ENCODE peak calls at places on chromosome 13, in seven cellular contexts. O is heart left ventricle; L is effector memory CD4-positive, alpha-beta T cell; M is PC-3; S is stomach; K is heart right ventricle; D is uterus. N is an unnamed sample. For H3K9me3, the result is how much of the 10 kb centered on the place peaks cover.

GRCh38 chr13:110309661-110310524 is 2.8 kb downstream of the COL4A2 start:
- DNase-seq in O (no peak), L (no peak), M (no peak), S (no peak), K (no peak), D (no peak), N (no peak)

GRCh38 chr13:100138859-100139491 is 50.1 kb downstream of the PCCA start:
- DNase-seq in O (no peak), L (no peak), M (no peak), S (no peak), K (no peak), D (no peak), N (no peak)

GRCh38 chr13:30256713-30257432 is 50.5 kb downstream of the KATNAL1 start:
- DNase-seq in O (no peak), L (no peak), M (no peak), S (no peak), K (no peak), D (no peak), N (no peak)

GRCh38 chr13:26561636-26562537 is 4.4 kb downstream of the WASF3 start:
- DNase-seq in O (no peak), L (no peak), M (no peak), S (no peak), K (no peak), D (no peak), N (no peak)

GRCh38 chr13:42486711-42487198 is 87.2 kb upstream of the TNFSF11 start:
- DNase-seq in O (no peak), L (no peak), M (peak), S (no peak), K (no peak), D (no peak), N (peak)

GRCh38 chr13:21849323-21849722 is 178.4 kb downstream of the FGF9 start:
- DNase-seq in O (no peak), L (no peak), M (peak), S (no peak), K (no peak), D (no peak), N (peak)

GRCh38 chr13:76856141-76856571 is 30.0 kb downstream of the KCTD12 start:
- DNase-seq in O (no peak), L (no peak), M (peak), S (no peak), K (no peak), D (no peak), N (peak)

GRCh38 chr13:80235559-80236296 is 105.2 kb downstream of the SPRY2 start:
- DNase-seq in O (no peak), L (no peak), M (peak), S (no peak), K (no peak), D (no peak), N (no peak)

GRCh38 chr13:70708744-70709143 is 600.5 kb upstream of the KLHL1 start:
- DNase-seq in O (no peak), L (no peak), M (peak), S (no peak), K (no peak), D (no peak), N (no peak)

DNA sequence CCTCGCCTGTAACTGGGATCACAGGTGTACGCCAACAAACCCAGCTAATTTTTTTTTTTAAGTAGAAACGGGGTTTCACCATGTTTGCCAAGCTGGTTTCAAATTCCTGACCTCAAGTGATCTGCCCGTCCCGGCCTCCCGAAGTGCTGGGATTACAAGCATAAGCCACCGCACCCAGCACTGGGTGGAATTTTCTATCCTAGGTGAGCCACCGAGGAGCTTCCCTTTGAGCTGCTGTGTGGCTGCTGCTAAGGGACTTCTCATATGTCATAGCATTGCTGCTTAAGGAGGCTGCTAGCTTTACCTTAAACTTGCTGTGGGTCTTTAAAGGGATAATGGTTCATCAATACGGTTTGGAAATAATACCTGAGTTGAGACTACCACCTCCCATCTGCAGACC is 2.9 kb upstream of the AMER2 start:
- DNase-seq in O (no peak), L (no peak), M (no peak), S (no peak), K (no peak), D (no peak), N (no peak)
- H3K9me3 ChIP-seq in O (under half), L (under half), M (under half), S (under half), K (under half), D (under half), N (under half)

GRCh38 chr13:38072696-38073095 is 203.1 kb upstream of the TRPC4 start:
- DNase-seq in O (no peak), L (no peak), M (no peak), S (no peak), K (no peak), D (no peak), N (no peak)
- H3K9me3 ChIP-seq in O (under half), L (under half), M (under half), S (under half), K (under half), D (under half), N (under half)

GRCh38 chr13:19061278-19061677 is 120.3 kb downstream of the TUBA3C start:
- DNase-seq in O (no peak), L (no peak), M (no peak), S (no peak), K (no peak), D (no peak), N (no peak)

GRCh38 chr13:19062019-19062646 is 119.5 kb downstream of the TUBA3C start:
- DNase-seq in O (peak), L (no peak), M (no peak), S (no peak), K (no peak), D (no peak), N (no peak)

GRCh38 chr13:19058566-19058965 is 123.1 kb downstream of the TUBA3C start:
- DNase-seq in O (no peak), L (no peak), M (no peak), S (no peak), K (no peak), D (no peak), N (no peak)

GRCh38 chr13:19059016-19059780 is 122.4 kb downstream of the TUBA3C start:
- DNase-seq in O (peak), L (no peak), M (no peak), S (no peak), K (no peak), D (no peak), N (no peak)

DNA sequence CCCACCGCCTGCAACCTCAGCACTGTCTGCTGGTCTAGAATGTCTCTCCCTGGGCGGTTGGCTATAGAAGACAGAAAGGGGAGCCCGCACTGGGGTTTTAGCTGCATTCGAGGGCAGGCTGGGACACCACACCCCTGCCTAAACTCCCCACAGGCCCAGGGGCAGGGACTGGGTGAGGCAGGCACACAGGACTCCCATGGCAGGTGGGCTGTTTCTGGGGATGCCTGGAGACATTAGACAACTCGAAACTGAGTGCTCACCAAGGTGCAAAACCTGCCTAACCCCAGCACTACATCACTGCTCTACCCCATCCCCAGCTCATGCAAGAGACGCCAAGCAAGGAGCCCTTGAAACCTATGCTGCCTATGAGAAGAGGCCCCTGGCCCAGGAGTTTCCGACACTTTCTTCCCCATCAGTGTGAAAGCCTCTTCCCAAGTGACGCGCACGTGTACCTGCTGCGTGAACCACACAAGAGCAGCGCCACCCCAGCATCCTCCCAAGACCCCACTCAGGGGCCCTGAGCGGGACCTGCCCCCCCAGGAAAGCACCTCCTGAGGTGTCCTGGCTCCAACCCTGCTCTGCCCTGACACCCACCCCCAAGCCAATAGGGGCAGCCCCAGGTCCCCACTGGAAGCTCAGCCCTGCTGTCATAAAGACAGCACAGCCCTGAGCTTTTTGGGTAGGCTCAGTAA is 121.2 kb downstream of the TUBA3C start:
- DNase-seq in O (peak), L (no peak), M (no peak), S (no peak), K (no peak), D (no peak), N (no peak)
- H3K9me3 ChIP-seq in O (under half), L (under half), M (under half), S (half or more), K (under half), D (under half), N (under half)

GRCh38 chr13:18921063-18921462 is 260.6 kb downstream of the TUBA3C start:
- DNase-seq in O (no peak), L (no peak), M (no peak), S (no peak), K (no peak), D (no peak), N (no peak)
- H3K9me3 ChIP-seq in O (under half), L (under half), M (under half), S (under half), K (under half), D (under half), N (under half)

GRCh38 chr13:19161308-19161707 is 20.3 kb downstream of the TUBA3C start:
- DNase-seq in O (no peak), L (no peak), M (no peak), S (no peak), K (no peak), D (no peak), N (no peak)
- H3K9me3 ChIP-seq in O (under half), L (under half), M (under half), S (under half), K (under half), D (under half), N (under half)

GRCh38 chr13:98828614-98829013 is 76.1 kb upstream of the SLC15A1 start:
- DNase-seq in O (no peak), L (no peak), M (no peak), S (no peak), K (no peak), D (no peak), N (no peak)
- H3K9me3 ChIP-seq in O (under half), L (under half), M (under half), S (under half), K (under half), D (under half), N (under half)

DNA sequence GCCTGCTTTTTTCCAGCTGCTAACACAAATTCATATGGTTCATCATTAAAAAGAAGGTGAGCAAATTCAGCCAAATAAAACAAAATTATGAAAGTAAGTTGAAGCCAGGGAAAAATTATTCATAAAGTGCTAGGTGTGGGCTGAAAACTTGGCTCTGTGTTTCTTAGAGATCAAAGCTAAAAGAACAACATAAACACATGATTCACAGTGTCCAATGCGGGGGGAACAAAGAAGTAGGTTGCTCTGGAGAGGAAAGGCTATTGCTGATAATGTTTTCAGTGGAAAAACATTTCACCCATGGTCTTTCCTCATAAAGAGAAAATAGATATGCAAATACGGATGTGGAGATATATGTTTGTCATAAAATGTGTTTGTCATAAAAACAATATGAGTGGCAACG is 1691.5 kb upstream of the SLC10A2 start:
- DNase-seq in O (no peak), L (no peak), M (peak), S (no peak), K (no peak), D (no peak), N (no peak)
- H3K9me3 ChIP-seq in O (under half), L (under half), M (under half), S (under half), K (under half), D (under half), N (under half)

DNA sequence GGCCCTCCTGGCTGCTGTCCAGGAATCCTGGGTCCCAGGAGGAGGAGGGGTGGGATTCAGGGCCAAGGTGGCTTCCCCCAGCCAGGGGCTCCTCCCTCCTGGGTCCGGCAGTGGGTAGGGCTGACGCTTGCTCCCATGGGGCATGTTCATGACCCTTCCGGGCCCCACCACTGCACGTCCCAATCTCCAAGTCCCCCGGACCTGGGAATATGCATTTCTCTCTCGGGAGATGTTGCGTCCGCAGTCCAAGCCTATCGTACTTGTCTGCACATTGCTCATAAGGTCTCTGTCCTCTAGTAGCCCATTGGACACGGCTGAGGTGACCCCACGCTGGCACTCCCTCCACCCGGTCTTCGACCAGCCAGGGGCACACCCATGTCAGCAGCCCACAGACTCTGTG is 192.3 kb downstream of the TEX29 start:
- DNase-seq in O (peak), L (no peak), M (no peak), S (no peak), K (no peak), D (no peak), N (no peak)
- H3K9me3 ChIP-seq in O (under half), L (under half), M (under half), S (under half), K (under half), D (under half), N (under half)

GRCh38 chr13:113955235-113955634 is 18.6 kb downstream of the C13orf46 start:
- DNase-seq in O (peak), L (no peak), M (no peak), S (no peak), K (no peak), D (no peak), N (no peak)
- H3K9me3 ChIP-seq in O (under half), L (under half), M (under half), S (under half), K (under half), D (under half), N (under half)

GRCh38 chr13:57874530-57874929 is 243.0 kb downstream of the PCDH17 start:
- DNase-seq in O (no peak), L (no peak), M (no peak), S (no peak), K (no peak), D (no peak), N (no peak)

GRCh38 chr13:57878291-57878690 is 246.7 kb downstream of the PCDH17 start:
- DNase-seq in O (no peak), L (no peak), M (no peak), S (no peak), K (no peak), D (no peak), N (no peak)

GRCh38 chr13:57877596-57877995 is 246.1 kb downstream of the PCDH17 start:
- DNase-seq in O (no peak), L (no peak), M (no peak), S (no peak), K (no peak), D (no peak), N (no peak)
- H3K9me3 ChIP-seq in O (under half), L (under half), M (under half), S (under half), K (under half), D (under half), N (under half)